ENCODE peak calls at places on chromosomes 13 and 19, in ten cellular contexts. Z, R, M, U, J, T, V, I, P and S are unnamed samples.

GRCh38 chr13:109989155-109989554 is 202.8 kb upstream of the IRS2 start:
- DNase-seq in Z (no peak), R (no peak), M (peak), U (peak), J (no peak), T (no peak), V (no peak), I (no peak), P (no peak), S (peak)

GRCh38 chr13:87570669-87571068 is 100.5 kb upstream of the SLITRK5 start:
- DNase-seq in Z (no peak), R (no peak), M (no peak), U (no peak), J (no peak), T (no peak), V (no peak), I (no peak), P (no peak), S (no peak)

GRCh38 chr13:80055804-80056203 is 285.1 kb downstream of the SPRY2 start:
- DNase-seq in Z (no peak), R (no peak), M (no peak), U (no peak), J (no peak), T (no peak), V (no peak), I (no peak), P (peak), S (no peak)

GRCh38 chr19:51882518-51882917 is 5.2 kb downstream of the ZNF577 start:
- DNase-seq in Z (no peak), R (no peak), M (no peak), U (no peak), J (no peak), T (no peak), V (no peak), I (no peak), P (no peak), S (no peak)

GRCh38 chr13:64083811-64084210 is 2668.2 kb upstream of the PCDH20 start:
- DNase-seq in Z (no peak), R (no peak), M (no peak), U (no peak), J (no peak), T (no peak), V (no peak), I (no peak), P (no peak), S (no peak)

GRCh38 chr19:51980116-51980736 is 6.4 kb downstream of the ZNF350 start:
- DNase-seq in Z (no peak), R (no peak), M (no peak), U (no peak), J (no peak), T (peak), V (peak), I (no peak), P (no peak), S (no peak)

GRCh38 chr13:75132800-75133695 is 348.9 kb downstream of the TBC1D4 start:
- DNase-seq in Z (no peak), R (no peak), M (no peak), U (no peak), J (no peak), T (peak), V (no peak), I (no peak), P (no peak), S (no peak)

GRCh38 chr19:56671613-56671994 is at the start of gene ZNF835:
- DNase-seq in Z (peak), R (peak), M (no peak), U (peak), J (peak), T (no peak), V (no peak), I (no peak), P (peak), S (peak)

GRCh38 chr19:14686411-14686810 is 3.4 kb upstream of the ZNF333 start:
- DNase-seq in Z (no peak), R (no peak), M (peak), U (peak), J (no peak), T (peak), V (peak), I (peak), P (no peak), S (no peak)

GRCh38 chr19:35093430-35093829 is 22.2 kb upstream of the FXYD3 start:
- DNase-seq in Z (no peak), R (no peak), M (no peak), U (no peak), J (no peak), T (no peak), V (no peak), I (no peak), P (no peak), S (no peak)

GRCh38 chr13:28819046-28819747 is 942 bp upstream of the MTUS2 start:
- DNase-seq in Z (no peak), R (no peak), M (peak), U (peak), J (no peak), T (peak), V (peak), I (peak), P (peak), S (no peak)

GRCh38 chr13:95298169-95298940 is 2.9 kb downstream of the ABCC4 start:
- DNase-seq in Z (no peak), R (no peak), M (no peak), U (no peak), J (no peak), T (no peak), V (no peak), I (no peak), P (no peak), S (no peak)

GRCh38 chr13:106241974-106242373 is 293.5 kb downstream of the EFNB2 start:
- DNase-seq in Z (no peak), R (no peak), M (no peak), U (no peak), J (no peak), T (no peak), V (no peak), I (no peak), P (no peak), S (no peak)

GRCh38 chr13:93535256-93535655 is 308.6 kb downstream of the GPC6 start:
- DNase-seq in Z (no peak), R (no peak), M (no peak), U (peak), J (no peak), T (peak), V (no peak), I (peak), P (no peak), S (no peak)

GRCh38 chr19:48398329-48399235 is 5.1 kb downstream of the GRIN2D start:
- DNase-seq in Z (peak), R (peak), M (peak), U (peak), J (peak), T (peak), V (peak), I (peak), P (peak), S (no peak)

GRCh38 chr13:43077906-43078305 is 54.5 kb downstream of the DNAJC15 start:
- DNase-seq in Z (no peak), R (no peak), M (no peak), U (no peak), J (no peak), T (no peak), V (no peak), I (no peak), P (no peak), S (no peak)

GRCh38 chr13:23509781-23510543 is 60.2 kb upstream of the TNFRSF19 start:
- DNase-seq in Z (no peak), R (no peak), M (peak), U (peak), J (no peak), T (peak), V (no peak), I (no peak), P (no peak), S (no peak)

GRCh38 chr19:45863840-45864628 is at the start of gene FOXA3:
- DNase-seq in Z (peak), R (no peak), M (peak), U (peak), J (no peak), T (no peak), V (peak), I (peak), P (no peak), S (no peak)

GRCh38 chr19:43432866-43433673 is 18.4 kb downstream of the TEX101 start:
- DNase-seq in Z (peak), R (no peak), M (peak), U (peak), J (no peak), T (peak), V (peak), I (peak), P (peak), S (no peak)

GRCh38 chr19:6610934-6611370 is 20.0 kb upstream of the CD70 start:
- DNase-seq in Z (no peak), R (no peak), M (peak), U (peak), J (no peak), T (peak), V (no peak), I (peak), P (no peak), S (no peak)

GRCh38 chr13:40116008-40116407 is 460.5 kb downstream of the COG6 start:
- DNase-seq in Z (peak), R (no peak), M (peak), U (peak), J (no peak), T (peak), V (peak), I (peak), P (no peak), S (no peak)

GRCh38 chr19:43469160-43469480 is 3.7 kb upstream of the LYPD3 start:
- DNase-seq in Z (no peak), R (no peak), M (no peak), U (no peak), J (no peak), T (no peak), V (no peak), I (no peak), P (no peak), S (no peak)

GRCh38 chr19:4581381-4582111 is 22.1 kb upstream of the SEMA6B start:
- DNase-seq in Z (no peak), R (no peak), M (peak), U (no peak), J (no peak), T (peak), V (peak), I (no peak), P (peak), S (no peak)

GRCh38 chr13:31476753-31477152 is 262.6 kb upstream of the RXFP2 start:
- DNase-seq in Z (no peak), R (no peak), M (no peak), U (peak), J (no peak), T (no peak), V (no peak), I (no peak), P (no peak), S (no peak)

GRCh38 chr13:45833242-45833641 is 18.3 kb downstream of the SIAH3 start:
- DNase-seq in Z (no peak), R (no peak), M (no peak), U (no peak), J (no peak), T (no peak), V (no peak), I (no peak), P (no peak), S (peak)

GRCh38 chr13:47463726-47464125 is 537.3 kb downstream of the SUCLA2 start:
- DNase-seq in Z (no peak), R (no peak), M (no peak), U (peak), J (no peak), T (no peak), V (no peak), I (no peak), P (no peak), S (no peak)

DNA sequence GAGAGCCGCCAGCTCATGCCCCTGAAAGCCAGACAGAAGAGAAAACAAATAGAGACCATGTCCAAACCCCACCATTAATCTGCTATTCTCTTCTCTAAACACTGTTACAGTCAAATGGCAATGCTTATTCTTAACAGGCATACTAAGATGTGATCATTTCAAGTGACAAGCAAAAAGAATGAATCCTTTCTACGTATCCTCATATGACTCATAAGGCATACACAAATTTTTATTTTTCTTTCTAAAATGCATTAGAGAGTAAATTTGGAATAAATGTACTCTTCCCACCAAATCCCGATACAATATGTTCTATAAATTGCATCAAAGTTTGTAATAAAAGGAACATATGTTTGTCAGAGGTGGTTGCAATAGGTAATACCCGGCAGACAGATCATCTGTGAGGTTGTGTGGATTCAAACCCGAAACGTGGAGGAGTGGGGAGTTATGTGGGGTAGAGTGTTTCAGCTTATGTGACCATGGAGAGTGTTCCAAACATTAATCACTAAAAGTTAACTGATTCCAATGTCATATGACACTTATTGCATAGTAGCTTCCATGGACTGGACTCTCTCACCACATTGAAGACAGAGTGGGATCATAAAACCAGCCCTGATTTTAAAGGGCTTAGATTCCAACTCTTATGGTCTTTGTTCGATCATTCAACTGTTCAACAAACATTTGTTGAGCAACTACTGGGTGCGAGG is 213.1 kb downstream of the DCLK1 start:
- DNase-seq in Z (no peak), R (no peak), M (no peak), U (peak), J (no peak), T (no peak), V (no peak), I (no peak), P (no peak), S (no peak)
- H3K4me3 ChIP-seq in Z (no peak), R (no peak), M (no peak), U (peak), J (peak), T (no peak), V (no peak), I (no peak), P (no peak), S (peak)

DNA sequence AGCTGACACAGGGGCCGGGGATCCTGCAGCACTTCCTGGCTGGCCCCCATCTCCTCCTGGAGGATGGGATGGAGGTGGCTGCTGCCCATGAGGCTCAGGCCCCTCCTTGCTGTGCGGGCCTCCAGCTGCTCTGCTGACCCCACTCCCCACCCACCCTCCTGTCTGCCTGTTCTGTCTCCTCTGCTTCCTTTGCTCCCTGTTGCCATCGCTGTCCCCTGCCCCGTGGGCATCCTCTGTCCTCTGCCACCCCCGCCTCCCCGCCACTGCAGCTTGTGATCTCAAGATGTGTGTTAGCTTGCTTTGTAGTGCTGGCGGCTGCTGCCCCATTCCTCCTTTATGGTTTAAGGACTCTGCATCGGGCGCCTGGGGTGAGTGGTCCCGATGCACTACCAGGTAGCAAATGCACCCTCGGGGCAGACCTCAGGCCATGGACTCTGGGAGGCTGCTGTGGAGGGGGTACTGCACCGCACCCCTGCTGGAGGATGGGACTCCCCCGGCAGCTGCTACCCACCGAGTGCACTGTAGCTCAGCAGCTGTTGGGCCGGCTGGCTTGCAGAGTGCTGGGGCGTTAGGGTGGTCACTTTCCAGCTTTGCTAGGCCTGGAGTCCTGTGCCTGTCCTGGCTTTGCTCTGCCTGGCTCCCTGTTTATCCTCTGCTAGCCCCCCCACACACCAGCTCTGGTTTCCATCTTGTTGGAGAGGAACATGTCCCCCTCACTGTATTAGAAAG is 15.8 kb upstream of the C19orf33 start:
- DNase-seq in Z (no peak), R (no peak), M (no peak), U (no peak), J (no peak), T (no peak), V (no peak), I (no peak), P (no peak), S (no peak)
- H3K4me3 ChIP-seq in Z (no peak), R (no peak), M (no peak), U (no peak), J (no peak), T (no peak), V (no peak), I (no peak), P (no peak), S (no peak)

DNA sequence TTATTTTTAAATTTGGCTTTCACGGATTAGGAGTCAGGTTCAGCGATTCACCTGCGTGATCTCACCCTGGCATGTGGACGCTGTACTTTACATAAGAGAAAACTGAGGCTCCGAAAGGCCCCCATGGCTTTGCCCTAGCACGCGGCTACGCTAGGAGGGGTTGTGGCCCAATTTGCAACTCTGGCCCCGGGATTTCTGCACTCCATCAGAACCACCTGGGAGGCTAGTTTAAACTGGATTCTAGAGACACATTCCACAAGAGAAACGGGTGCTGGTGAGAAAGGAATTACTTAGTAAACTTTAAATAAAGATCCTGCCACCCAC is 6.2 kb downstream of the BCL3 start:
- DNase-seq in Z (peak), R (no peak), M (no peak), U (no peak), J (no peak), T (no peak), V (no peak), I (no peak), P (no peak), S (no peak)
- H3K4me3 ChIP-seq in Z (peak), R (peak), M (peak), U (peak), J (peak), T (no peak), V (no peak), I (peak), P (peak), S (peak)

GRCh38 chr13:55788548-55788947 is 1352.2 kb upstream of the PRR20A start:
- DNase-seq in Z (no peak), R (no peak), M (no peak), U (no peak), J (no peak), T (no peak), V (no peak), I (no peak), P (no peak), S (no peak)

GRCh38 chr13:55783841-55784240 is 1356.9 kb upstream of the PRR20A start:
- DNase-seq in Z (no peak), R (no peak), M (no peak), U (no peak), J (no peak), T (no peak), V (no peak), I (no peak), P (no peak), S (no peak)
- H3K4me3 ChIP-seq in Z (no peak), R (no peak), M (no peak), U (no peak), J (no peak), T (no peak), V (no peak), I (no peak), P (no peak), S (no peak)

GRCh38 chr19:18098891-18099622 is 1.5 kb downstream of the MAST3 start:
- DNase-seq in Z (no peak), R (no peak), M (no peak), U (peak), J (no peak), T (no peak), V (no peak), I (no peak), P (no peak), S (no peak)

GRCh38 chr19:18101268-18101667 is 3.7 kb downstream of the MAST3 start:
- DNase-seq in Z (no peak), R (no peak), M (no peak), U (no peak), J (no peak), T (no peak), V (no peak), I (no peak), P (no peak), S (no peak)

GRCh38 chr19:18102916-18103542 is 5.5 kb downstream of the MAST3 start:
- DNase-seq in Z (no peak), R (no peak), M (no peak), U (no peak), J (no peak), T (no peak), V (no peak), I (no peak), P (no peak), S (no peak)

GRCh38 chr19:18099623-18099995 is 2.0 kb downstream of the MAST3 start:
- DNase-seq in Z (no peak), R (no peak), M (no peak), U (no peak), J (no peak), T (no peak), V (no peak), I (no peak), P (no peak), S (no peak)

DNA sequence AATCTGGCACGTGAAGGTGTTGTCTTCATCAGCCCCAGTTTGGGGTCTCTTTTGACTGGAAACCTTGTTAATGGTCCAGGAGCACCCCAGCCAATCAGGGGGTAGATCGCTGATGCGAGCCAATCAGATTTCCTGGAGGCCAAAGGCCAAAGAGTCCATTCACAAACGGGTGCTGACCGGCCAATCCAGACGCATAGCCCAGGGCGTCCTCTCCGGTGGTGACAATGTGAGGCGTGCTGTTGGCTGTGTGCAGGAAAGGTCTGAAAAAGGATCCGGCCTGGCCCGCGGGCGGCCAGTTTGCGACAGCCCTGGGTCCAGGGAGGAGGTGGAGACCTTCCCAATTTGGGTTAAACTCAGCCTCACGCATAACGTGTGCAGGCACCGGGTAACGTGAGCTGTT is 3.1 kb downstream of the MAST3 start:
- DNase-seq in Z (no peak), R (no peak), M (no peak), U (no peak), J (no peak), T (no peak), V (no peak), I (no peak), P (peak), S (no peak)
- H3K4me3 ChIP-seq in Z (no peak), R (no peak), M (no peak), U (no peak), J (no peak), T (no peak), V (no peak), I (no peak), P (peak), S (no peak)

GRCh38 chr13:26558912-26559485 is 1.5 kb downstream of the WASF3 start:
- DNase-seq in Z (no peak), R (no peak), M (no peak), U (peak), J (no peak), T (no peak), V (no peak), I (no peak), P (peak), S (no peak)
- H3K4me3 ChIP-seq in Z (no peak), R (peak), M (peak), U (peak), J (peak), T (peak), V (no peak), I (no peak), P (peak), S (peak)

GRCh38 chr19:54630784-54631183 is 500 bp downstream of the LILRB1 start:
- DNase-seq in Z (no peak), R (no peak), M (no peak), U (no peak), J (no peak), T (no peak), V (peak), I (no peak), P (no peak), S (no peak)
- H3K4me3 ChIP-seq in Z (no peak), R (no peak), M (no peak), U (no peak), J (peak), T (no peak), V (no peak), I (no peak), P (no peak), S (peak)